ENCODE peak calls at places on chromosomes 12 and 14, in eight cellular contexts. Z is IMR-90, R is PC-3, M is neural progenitor cell, H is lower lobe of right lung, P is BJ, N is GM06990, G is astrocyte of the spinal cord. J is an unnamed sample.

GRCh38 chr12:6063379-6063735 is 61.1 kb downstream of the VWF start:
- DNase-seq in Z (no peak), R (no peak), M (no peak), H (no peak), P (no peak), N (no peak), G (no peak), J (no peak)

GRCh38 chr12:108318472-108319275 is 20.4 kb downstream of the CMKLR1 start:
- DNase-seq in Z (no peak), R (no peak), M (no peak), H (no peak), P (no peak), N (no peak), G (no peak), J (no peak)

GRCh38 chr14:77184396-77185092 is 2.9 kb downstream of the TMEM63C start:
- DNase-seq in Z (no peak), R (peak), M (no peak), H (no peak), P (no peak), N (no peak), G (no peak), J (no peak)

GRCh38 chr14:68571073-68571703 is 221.7 kb downstream of the ZFP36L1 start:
- DNase-seq in Z (no peak), R (no peak), M (no peak), H (no peak), P (no peak), N (no peak), G (no peak), J (no peak)

GRCh38 chr12:90958995-90959394 is 4.0 kb upstream of the CCER1 start:
- DNase-seq in Z (peak), R (peak), M (no peak), H (no peak), P (no peak), N (no peak), G (no peak), J (no peak)

GRCh38 chr14:49187799-49188198 is 398.4 kb downstream of the RPS29 start:
- DNase-seq in Z (no peak), R (no peak), M (no peak), H (no peak), P (no peak), N (no peak), G (no peak), J (no peak)

GRCh38 chr12:42180990-42181611 is 36.4 kb upstream of the GXYLT1 start:
- DNase-seq in Z (peak), R (no peak), M (no peak), H (no peak), P (no peak), N (no peak), G (peak), J (no peak)

GRCh38 chr14:53953002-53953827 is 3.4 kb downstream of the BMP4 start:
- DNase-seq in Z (peak), R (peak), M (peak), H (peak), P (peak), N (peak), G (peak), J (peak)

GRCh38 chr12:32568241-32568640 is 110.9 kb upstream of the DNM1L start:
- DNase-seq in Z (peak), R (peak), M (no peak), H (no peak), P (peak), N (no peak), G (peak), J (peak)

GRCh38 chr12:127169321-127170270 is 1097.4 kb upstream of the TMEM132C start:
- DNase-seq in Z (peak), R (no peak), M (no peak), H (no peak), P (no peak), N (no peak), G (no peak), J (peak)

GRCh38 chr12:8026282-8026637 is 6.3 kb upstream of the FOXJ2 start:
- DNase-seq in Z (no peak), R (no peak), M (no peak), H (no peak), P (peak), N (no peak), G (no peak), J (no peak)

GRCh38 chr12:98736352-98737326 is 91.5 kb downstream of the APAF1 start:
- DNase-seq in Z (peak), R (peak), M (peak), H (no peak), P (no peak), N (no peak), G (no peak), J (no peak)

GRCh38 chr12:44794867-44795266 is 81.2 kb downstream of the NELL2 start:
- DNase-seq in Z (no peak), R (no peak), M (no peak), H (no peak), P (no peak), N (no peak), G (no peak), J (no peak)

GRCh38 chr12:23536293-23536692 is 413.2 kb downstream of the SOX5 start:
- DNase-seq in Z (no peak), R (no peak), M (no peak), H (no peak), P (no peak), N (peak), G (no peak), J (no peak)

GRCh38 chr14:67943947-67944346 is 124.4 kb downstream of the RAD51B start:
- DNase-seq in Z (peak), R (peak), M (peak), H (peak), P (no peak), N (peak), G (peak), J (peak)

GRCh38 chr14:99679996-99680395 is 4.1 kb upstream of the CYP46A1 start:
- DNase-seq in Z (no peak), R (no peak), M (no peak), H (no peak), P (no peak), N (no peak), G (no peak), J (no peak)

GRCh38 chr12:1845010-1845409 is 24.6 kb downstream of the LRTM2 start:
- DNase-seq in Z (no peak), R (no peak), M (no peak), H (peak), P (no peak), N (no peak), G (no peak), J (no peak)

GRCh38 chr12:102171951-102172350 is 25.7 kb downstream of the PMCH start:
- DNase-seq in Z (peak), R (no peak), M (no peak), H (no peak), P (no peak), N (no peak), G (no peak), J (no peak)

GRCh38 chr14:79165460-79166080 is 995.4 kb downstream of the NRXN3 start:
- DNase-seq in Z (no peak), R (no peak), M (no peak), H (no peak), P (no peak), N (no peak), G (no peak), J (no peak)

GRCh38 chr14:50335989-50336391 is 23.9 kb downstream of the DMAC2L start:
- DNase-seq in Z (peak), R (no peak), M (peak), H (no peak), P (no peak), N (no peak), G (peak), J (no peak)

GRCh38 chr12:19018302-19018980 is 111.1 kb upstream of the PLEKHA5 start:
- DNase-seq in Z (peak), R (peak), M (no peak), H (no peak), P (no peak), N (no peak), G (peak), J (peak)

GRCh38 chr12:29537292-29537691 is 39.8 kb upstream of the OVCH1 start:
- DNase-seq in Z (peak), R (peak), M (no peak), H (no peak), P (no peak), N (no peak), G (no peak), J (no peak)

GRCh38 chr14:99258884-99259283 is 13.1 kb downstream of the BCL11B start:
- DNase-seq in Z (no peak), R (no peak), M (no peak), H (no peak), P (no peak), N (no peak), G (no peak), J (no peak)

GRCh38 chr12:24025153-24025798 is 75.8 kb upstream of the SOX5 start:
- DNase-seq in Z (peak), R (peak), M (peak), H (no peak), P (no peak), N (no peak), G (peak), J (no peak)

GRCh38 chr12:85530486-85530885 is 250.5 kb downstream of the ALX1 start:
- DNase-seq in Z (no peak), R (no peak), M (no peak), H (no peak), P (no peak), N (no peak), G (no peak), J (no peak)

GRCh38 chr12:12717586-12718381 is 616 bp downstream of the CDKN1B start:
- DNase-seq in Z (no peak), R (peak), M (peak), H (peak), P (no peak), N (peak), G (peak), J (no peak)

GRCh38 chr14:24634158-24634557 is at the start of gene GZMB:
- DNase-seq in Z (peak), R (no peak), M (no peak), H (no peak), P (no peak), N (no peak), G (no peak), J (no peak)

GRCh38 chr12:99455350-99456037 is 192.1 kb upstream of the GARIN6 start:
- DNase-seq in Z (no peak), R (peak), M (no peak), H (no peak), P (peak), N (no peak), G (peak), J (peak)

GRCh38 chr12:32437095-32437515 is 37.7 kb downstream of the FGD4 start:
- DNase-seq in Z (peak), R (peak), M (no peak), H (no peak), P (peak), N (no peak), G (peak), J (peak)

GRCh38 chr14:26163761-26164160 is 434.1 kb downstream of the NOVA1 start:
- DNase-seq in Z (peak), R (peak), M (peak), H (no peak), P (no peak), N (no peak), G (peak), J (no peak)

GRCh38 chr12:6313326-6313940 is 3.0 kb downstream of the PLEKHG6 start:
- DNase-seq in Z (no peak), R (peak), M (no peak), H (no peak), P (no peak), N (no peak), G (no peak), J (no peak)

GRCh38 chr14:76948976-76949375 is 79.5 kb downstream of the IRF2BPL start:
- DNase-seq in Z (no peak), R (no peak), M (no peak), H (no peak), P (no peak), N (no peak), G (no peak), J (no peak)

GRCh38 chr14:50089213-50089612 is 27.2 kb downstream of the VCPKMT start:
- DNase-seq in Z (no peak), R (no peak), M (no peak), H (no peak), P (no peak), N (no peak), G (no peak), J (no peak)

GRCh38 chr14:54138354-54139038 is 181.9 kb upstream of the BMP4 start:
- DNase-seq in Z (no peak), R (no peak), M (no peak), H (no peak), P (no peak), N (no peak), G (no peak), J (no peak)

GRCh38 chr12:47280543-47281330 is 201.0 kb upstream of the AMIGO2 start:
- DNase-seq in Z (no peak), R (no peak), M (no peak), H (no peak), P (no peak), N (no peak), G (no peak), J (no peak)

GRCh38 chr14:93788307-93788556 is at the start of gene PRIMA1:
- DNase-seq in Z (no peak), R (no peak), M (no peak), H (no peak), P (no peak), N (no peak), G (no peak), J (no peak)

GRCh38 chr14:93789366-93790130 is 1.3 kb upstream of the PRIMA1 start:
- DNase-seq in Z (no peak), R (no peak), M (peak), H (no peak), P (no peak), N (no peak), G (no peak), J (no peak)

GRCh38 chr14:93788557-93789365 is 476 bp upstream of the PRIMA1 start:
- DNase-seq in Z (no peak), R (peak), M (peak), H (no peak), P (no peak), N (no peak), G (no peak), J (no peak)

GRCh38 chr14:93785423-93785822 is 2.9 kb downstream of the PRIMA1 start:
- DNase-seq in Z (no peak), R (no peak), M (no peak), H (no peak), P (no peak), N (no peak), G (no peak), J (no peak)

DNA sequence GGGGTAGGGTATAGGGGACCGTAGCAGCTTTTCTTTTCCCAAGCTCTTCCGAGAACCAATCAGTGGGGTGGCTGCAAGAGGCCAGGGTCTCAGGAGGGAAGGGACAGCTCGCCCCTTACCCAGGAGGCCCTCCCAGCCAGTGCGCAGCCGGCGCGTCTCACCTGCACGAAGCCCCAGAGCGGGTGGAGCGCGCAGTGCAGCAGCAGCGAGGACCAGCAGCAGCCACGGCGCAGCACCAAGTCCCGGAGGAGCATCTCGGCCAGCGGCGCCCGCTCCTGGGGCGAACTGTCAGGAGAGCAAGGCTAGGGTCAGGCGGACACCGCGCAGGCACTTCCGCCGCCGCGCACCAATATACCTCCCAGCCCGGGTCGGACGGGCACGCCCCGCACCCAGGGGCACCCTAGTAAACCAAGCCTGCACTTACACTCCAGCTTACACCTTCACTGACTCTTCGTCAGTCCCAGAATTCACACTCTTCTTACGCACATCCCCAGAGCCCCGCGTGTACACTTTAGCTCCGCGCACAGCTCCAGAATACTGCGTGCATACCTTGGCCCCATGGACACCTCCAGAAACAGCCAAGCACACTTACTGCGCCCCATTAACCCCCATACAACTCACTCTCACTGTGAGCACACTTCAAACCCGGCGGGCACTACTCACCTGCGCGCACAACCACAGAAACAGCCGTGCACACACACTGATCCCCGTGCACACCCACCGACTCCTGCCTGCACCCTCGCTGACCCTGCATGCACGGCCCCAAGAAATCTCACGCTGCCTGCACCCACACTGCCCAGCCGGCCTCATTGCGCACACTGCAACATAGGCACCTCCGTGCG is 599 bp downstream of the PRIMA1 start:
- DNase-seq in Z (no peak), R (no peak), M (peak), H (no peak), P (no peak), N (no peak), G (no peak), J (no peak)
- H3K4me3 ChIP-seq in Z (no peak), R (no peak), M (peak), H (peak), P (no peak), N (no peak), G (no peak), J (no peak)

GRCh38 chr12:111276189-111276588 is 92.7 kb downstream of the PHETA1 start:
- DNase-seq in Z (peak), R (peak), M (no peak), H (no peak), P (no peak), N (no peak), G (no peak), J (no peak)

GRCh38 chr12:111271674-111272418 is 97.0 kb downstream of the PHETA1 start:
- DNase-seq in Z (no peak), R (peak), M (no peak), H (no peak), P (no peak), N (no peak), G (no peak), J (no peak)

GRCh38 chr12:111275308-111275707 is 93.6 kb downstream of the PHETA1 start:
- DNase-seq in Z (no peak), R (no peak), M (no peak), H (no peak), P (no peak), N (no peak), G (no peak), J (no peak)

GRCh38 chr12:111277570-111277969 is 91.3 kb downstream of the PHETA1 start:
- DNase-seq in Z (no peak), R (no peak), M (no peak), H (no peak), P (no peak), N (no peak), G (no peak), J (no peak)

GRCh38 chr12:111274820-111275219 is 94.1 kb downstream of the PHETA1 start:
- DNase-seq in Z (no peak), R (peak), M (peak), H (no peak), P (no peak), N (no peak), G (no peak), J (no peak)
- TF ChIP-seq CTCF in Z (peak), R (peak), M (peak), H (no peak), P (peak), N (peak), G (peak), J (peak)

DNA sequence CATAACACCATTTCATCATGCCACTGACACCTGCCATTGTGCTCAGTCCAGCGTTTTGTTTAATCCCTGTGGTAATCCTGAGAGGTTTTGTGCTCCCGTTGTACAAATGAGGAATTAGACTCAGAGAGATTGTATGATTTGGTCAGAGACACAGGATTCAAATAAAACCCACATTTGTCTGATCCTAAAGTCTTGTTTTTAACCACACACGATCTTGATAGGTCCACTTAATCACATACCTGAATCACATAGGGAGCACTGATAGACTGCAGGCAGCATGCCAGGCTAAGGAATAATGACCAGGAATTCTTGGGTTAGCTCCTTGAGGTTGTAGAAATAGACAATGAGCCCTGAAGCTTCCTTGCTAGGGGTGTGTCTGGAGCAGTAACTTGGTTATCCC is 202.6 kb upstream of the RGS6 start:
- DNase-seq in Z (no peak), R (no peak), M (no peak), H (no peak), P (no peak), N (no peak), G (no peak), J (no peak)
- H3K4me3 ChIP-seq in Z (no peak), R (no peak), M (no peak), H (no peak), P (no peak), N (no peak), G (no peak), J (no peak)

GRCh38 chr12:106357549-106358409 is at the start of gene POLR3B:
- DNase-seq in Z (peak), R (peak), M (peak), H (peak), P (peak), N (peak), G (peak), J (peak)
- TF ChIP-seq CTCF in Z (peak), R (peak), M (peak), H (peak), P (peak), N (peak), G (peak), J (peak)

GRCh38 chr14:41825622-41826021 is 218.9 kb downstream of the LRFN5 start:
- DNase-seq in Z (no peak), R (no peak), M (no peak), H (no peak), P (no peak), N (no peak), G (no peak), J (no peak)

DNA sequence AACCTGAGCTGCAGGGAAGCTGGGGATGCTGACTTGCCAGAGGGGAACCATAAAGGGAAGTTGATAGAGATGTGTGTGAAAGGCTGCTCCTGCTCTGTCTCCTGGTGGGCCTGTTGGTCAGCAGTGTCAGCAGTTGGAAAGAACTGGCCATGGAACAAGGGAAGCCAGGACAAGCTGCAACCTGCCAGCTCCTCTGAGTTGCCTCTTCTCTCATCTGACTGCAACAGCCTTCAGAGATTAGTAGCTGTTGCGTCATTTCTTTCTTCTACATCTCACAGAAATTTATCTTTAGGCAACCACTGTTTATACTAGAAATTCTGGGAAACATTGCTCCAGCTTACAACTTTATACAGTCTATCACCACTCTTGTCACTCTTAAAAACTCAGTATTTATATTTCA is 224.0 kb downstream of the LRFN5 start:
- DNase-seq in Z (peak), R (no peak), M (no peak), H (no peak), P (no peak), N (no peak), G (peak), J (peak)
- H3K4me3 ChIP-seq in Z (no peak), R (no peak), M (no peak), H (no peak), P (no peak), N (no peak), G (no peak), J (no peak)

GRCh38 chr14:101557811-101558738 is 3.2 kb upstream of the DIO3 start:
- DNase-seq in Z (no peak), R (peak), M (peak), H (peak), P (no peak), N (no peak), G (no peak), J (no peak)
- TF ChIP-seq CTCF in Z (peak), R (peak), M (peak), H (no peak), P (peak), N (no peak), G (no peak), J (no peak)